ENCODE peak calls at places on chromosomes 3 and 15, in six cellular contexts. O, Q, I, F, V and Y are unnamed samples.

GRCh38 chr3:108021131-108021530 is 69.7 kb downstream of the CD47 start:
- DNase-seq in O (no peak), F (no peak), I (no peak), V (no peak), Q (no peak), Y (no peak)

GRCh38 chr3:104745313-104745712 is 621.4 kb upstream of the ALCAM start:
- DNase-seq in O (no peak), I (no peak), Q (no peak), F (no peak), V (no peak), Y (no peak)

GRCh38 chr3:154745925-154746324 is 315.9 kb upstream of the GPR149 start:
- DNase-seq in O (no peak), V (no peak), Q (no peak), F (no peak), I (no peak), Y (no peak)

GRCh38 chr3:193563429-193563828 is 8.7 kb upstream of the ATP13A4 start:
- DNase-seq in I (no peak), O (peak), F (no peak), V (peak), Q (no peak), Y (no peak)

GRCh38 chr3:74124716-74125115 is 489.7 kb downstream of the CNTN3 start:
- DNase-seq in Q (no peak), I (no peak), F (no peak), O (no peak), V (no peak), Y (no peak)

GRCh38 chr15:90291679-90292356 is 26.3 kb downstream of the NGRN start:
- DNase-seq in V (no peak), I (peak), F (peak), Q (peak), O (no peak), Y (no peak)

GRCh38 chr3:152309535-152310317 is 41.0 kb downstream of the MBNL1 start:
- DNase-seq in F (no peak), O (no peak), Q (no peak), I (no peak), V (no peak), Y (no peak)

GRCh38 chr3:18445421-18446066 is 20.4 kb upstream of the SATB1 start:
- DNase-seq in I (no peak), V (no peak), Q (no peak), O (no peak), F (peak), Y (no peak)

GRCh38 chr3:21562225-21562624 is 188.8 kb downstream of the ZNF385D start:
- DNase-seq in O (no peak), F (no peak), V (no peak), Q (no peak), I (no peak), Y (no peak)

GRCh38 chr15:101110681-101111569 is 140.9 kb downstream of the CHSY1 start:
- DNase-seq in Q (no peak), F (no peak), I (no peak), V (no peak), O (no peak), Y (no peak)

GRCh38 chr15:33735637-33736247 is 232.6 kb upstream of the CHRM5 start:
- DNase-seq in O (no peak), F (peak), I (peak), Q (peak), V (no peak), Y (no peak)

GRCh38 chr15:80455668-80456442 is 51.7 kb downstream of the ARNT2 start:
- DNase-seq in F (peak), I (peak), O (no peak), V (peak), Q (peak), Y (peak)

DNA sequence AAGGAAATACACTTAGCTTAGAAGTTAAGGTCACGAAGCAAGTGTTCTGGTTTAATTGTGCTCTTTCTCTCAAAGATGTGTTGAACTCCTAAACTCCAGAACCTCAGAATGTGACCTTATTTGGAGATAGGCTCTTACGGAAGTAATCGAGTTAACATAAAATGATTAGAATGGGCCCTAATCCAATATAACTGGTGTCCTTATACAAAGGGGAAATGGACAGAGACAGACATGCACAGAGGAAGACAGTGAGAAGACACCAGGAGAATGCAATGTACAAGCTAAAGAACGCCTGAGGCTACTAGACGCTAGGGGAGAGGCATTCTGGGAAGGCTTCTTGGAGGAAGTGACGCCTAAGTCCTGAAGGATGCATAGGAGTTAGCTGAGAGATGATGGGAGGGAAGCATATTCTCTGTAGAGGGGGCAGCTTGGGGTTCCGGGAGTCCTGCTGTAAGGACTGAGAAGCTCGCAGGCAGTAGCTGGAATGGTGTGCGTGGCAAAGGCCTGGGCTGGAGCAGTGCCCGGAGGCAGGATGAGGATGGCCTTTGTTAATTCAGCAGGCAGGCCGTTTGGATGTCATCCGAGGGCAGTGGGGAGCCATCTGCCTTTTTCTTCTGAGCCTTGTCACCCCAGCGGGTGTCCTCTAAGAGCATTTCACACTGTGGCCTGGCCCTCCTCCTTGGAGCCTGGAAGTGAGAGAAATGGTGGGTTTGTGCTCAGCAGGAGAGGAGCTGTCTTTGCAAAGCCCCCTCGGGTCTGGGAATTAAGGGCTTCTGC is 513.4 kb downstream of the SHQ1 start:
- DNase-seq in V (no peak), F (no peak), Q (no peak), I (no peak), O (no peak), Y (no peak)
- TF ChIP-seq EP300 in V (no peak), F (no peak), Q (no peak), I (no peak), O (no peak), Y (no peak)

GRCh38 chr3:13536832-13537231 is 12.1 kb upstream of the FBLN2 start:
- DNase-seq in Q (no peak), V (no peak), O (no peak), I (no peak), F (no peak), Y (no peak)

GRCh38 chr3:13535526-13535875 is 13.4 kb upstream of the FBLN2 start:
- DNase-seq in V (no peak), Q (no peak), I (no peak), F (no peak), O (no peak), Y (no peak)

GRCh38 chr3:13537244-13537921 is 11.5 kb upstream of the FBLN2 start:
- DNase-seq in O (no peak), Q (no peak), F (no peak), I (no peak), V (no peak), Y (no peak)

GRCh38 chr3:13533823-13534435 is 15.0 kb upstream of the FBLN2 start:
- DNase-seq in O (no peak), Q (no peak), F (no peak), V (no peak), I (no peak), Y (no peak)

GRCh38 chr3:13535905-13536304 is 13.0 kb upstream of the FBLN2 start:
- DNase-seq in Q (no peak), O (no peak), F (no peak), V (no peak), I (no peak), Y (no peak)
- TF ChIP-seq EP300 in Q (no peak), O (no peak), F (no peak), V (no peak), I (no peak), Y (no peak)

GRCh38 chr3:196321162-196321561 is 3.1 kb upstream of the DYNLT2B start:
- DNase-seq in I (no peak), F (no peak), V (no peak), Q (no peak), O (no peak), Y (no peak)

GRCh38 chr3:196320110-196320509 is 2.1 kb upstream of the DYNLT2B start:
- DNase-seq in V (no peak), F (no peak), I (no peak), O (no peak), Q (no peak), Y (no peak)

GRCh38 chr3:196315821-196316220 is 2.2 kb downstream of the DYNLT2B start:
- DNase-seq in O (no peak), Q (no peak), I (no peak), F (no peak), V (no peak), Y (no peak)

GRCh38 chr3:196314597-196314996 is 3.4 kb downstream of the DYNLT2B start:
- DNase-seq in I (no peak), O (no peak), V (no peak), Q (no peak), F (no peak), Y (no peak)

GRCh38 chr3:196317702-196318467 is at the start of gene DYNLT2B:
- DNase-seq in O (peak), F (peak), Q (peak), I (peak), V (peak), Y (peak)
- TF ChIP-seq EP300 in O (no peak), F (no peak), Q (no peak), I (no peak), V (no peak), Y (peak)

DNA sequence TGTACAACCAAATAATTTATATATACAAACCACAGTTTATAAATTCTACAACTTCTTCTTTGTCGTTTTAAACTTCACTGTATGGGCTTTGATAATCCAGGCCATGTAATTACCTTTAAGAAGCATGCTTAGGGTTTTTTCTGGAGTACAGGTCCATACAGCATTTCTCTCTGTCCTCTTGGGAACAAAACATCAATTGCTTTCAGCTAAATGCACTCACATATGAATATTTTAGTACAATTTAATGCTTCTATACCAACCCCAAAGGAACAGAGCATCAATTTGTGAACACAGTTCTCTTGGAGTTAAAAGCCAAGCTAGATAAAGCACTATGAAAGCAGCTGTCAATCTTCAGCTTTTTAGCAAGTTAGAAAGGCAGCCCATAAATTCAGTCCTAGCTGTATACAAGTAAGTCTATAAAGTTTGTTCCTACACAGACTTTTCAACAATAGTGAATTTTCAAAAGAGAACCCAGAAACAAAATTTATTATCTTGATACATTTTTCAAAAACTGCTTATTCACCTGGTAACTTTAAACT is 66.1 kb downstream of the ETFA start:
- DNase-seq in O (no peak), Q (no peak), V (no peak), I (no peak), F (no peak), Y (no peak)
- TF ChIP-seq EP300 in O (no peak), Q (no peak), V (no peak), I (no peak), F (no peak), Y (no peak)